ENCODE peak calls at places on chromosomes 11 and 22, in eight cellular contexts. G is MM.1S, Y is spleen, L is tibial nerve, V is neural progenitor cell, R is body of pancreas, O is tibial artery, Z is hepatocyte. F is an unnamed sample.
A peak's percentile ranks its signal among the peaks of the same experiment; 100 is the strongest.

GRCh38 chr22:19062909-19063308 is 59.3 kb downstream of the DGCR2 start:
- DNase-seq in G (no peak), Y (peak; percentile 43), L (no peak), V (no peak), R (no peak), O (no peak), Z (no peak), F (no peak)

GRCh38 chr22:43437871-43438475 is 26.2 kb downstream of the MPPED1 start:
- DNase-seq in G (no peak), Y (peak; percentile 67), L (no peak), V (no peak), R (no peak), O (no peak), Z (no peak), F (no peak)

GRCh38 chr11:104663190-104664140 is 234.8 kb downstream of the CASP12 start:
- DNase-seq in G (no peak), Y (no peak), L (no peak), V (no peak), R (no peak), O (no peak), Z (no peak), F (no peak)

GRCh38 chr22:37282385-37282677 is at the start of gene CYTH4:
- DNase-seq in G (no peak), Y (peak; percentile 98), L (no peak), V (no peak), R (peak; percentile 30), O (peak; percentile 59), Z (no peak), F (peak; percentile 62)

GRCh38 chr11:40280161-40281054 is 1179.0 kb downstream of the LRRC4C start:
- DNase-seq in G (no peak), Y (no peak), L (no peak), V (no peak), R (no peak), O (peak; percentile 44), Z (no peak), F (no peak)

GRCh38 chr11:130178441-130178971 is 18.9 kb downstream of the ST14 start:
- DNase-seq in G (peak; percentile 64), Y (no peak), L (peak; percentile 44), V (no peak), R (no peak), O (no peak), Z (no peak), F (no peak)

GRCh38 chr11:58059011-58059358 is 28.2 kb downstream of the OR6Q1 start:
- DNase-seq in G (no peak), Y (no peak), L (no peak), V (peak; percentile 56), R (peak; percentile 40), O (no peak), Z (peak; percentile 67), F (no peak)

GRCh38 chr11:134474070-134474860 is 62.2 kb upstream of the B3GAT1 start:
- DNase-seq in G (no peak), Y (no peak), L (no peak), V (no peak), R (no peak), O (no peak), Z (no peak), F (no peak)

GRCh38 chr11:86743223-86744118 is 56.9 kb upstream of the PRSS23 start:
- DNase-seq in G (no peak), Y (no peak), L (no peak), V (no peak), R (peak; percentile 46), O (peak; percentile 80), Z (peak; percentile 82), F (no peak)

GRCh38 chr11:17171342-17171741 is 36.4 kb downstream of the PIK3C2A start:
- DNase-seq in G (no peak), Y (no peak), L (no peak), V (no peak), R (no peak), O (no peak), Z (no peak), F (no peak)

GRCh38 chr11:57406337-57406904 is 16.0 kb upstream of the PRG2 start:
- DNase-seq in G (no peak), Y (no peak), L (no peak), V (no peak), R (no peak), O (peak; percentile 60), Z (no peak), F (peak; percentile 29)

GRCh38 chr22:47030881-47031627 is 268.6 kb downstream of the TBC1D22A start:
- DNase-seq in G (no peak), Y (peak; percentile 76), L (no peak), V (no peak), R (no peak), O (peak; percentile 29), Z (no peak), F (no peak)

GRCh38 chr11:111977141-111978027 is 40.2 kb downstream of the DIXDC1 start:
- DNase-seq in G (no peak), Y (peak; percentile 82), L (peak; percentile 44), V (peak; percentile 74), R (peak; percentile 67), O (peak; percentile 72), Z (peak; percentile 73), F (no peak)

GRCh38 chr22:18067548-18068341 is 10.0 kb upstream of the PEX26 start:
- DNase-seq in G (no peak), Y (peak; percentile 68), L (no peak), V (no peak), R (no peak), O (no peak), Z (no peak), F (no peak)

GRCh38 chr11:127350476-127350875 is 349.9 kb upstream of the KIRREL3 start:
- DNase-seq in G (no peak), Y (no peak), L (no peak), V (no peak), R (no peak), O (no peak), Z (no peak), F (no peak)

GRCh38 chr11:127340438-127340837 is 339.9 kb upstream of the KIRREL3 start:
- DNase-seq in G (no peak), Y (no peak), L (no peak), V (no peak), R (no peak), O (no peak), Z (no peak), F (no peak)

GRCh38 chr11:127345819-127346459 is 345.4 kb upstream of the KIRREL3 start:
- DNase-seq in G (peak; percentile 49), Y (no peak), L (no peak), V (peak; percentile 70), R (peak; percentile 21), O (no peak), Z (peak; percentile 64), F (no peak)
- TF ChIP-seq CTCF in G (peak; percentile 80), Y (peak; percentile 13), L (peak; percentile 49), V (peak; percentile 86), R (peak; percentile 51), O (peak; percentile 26), Z (peak; percentile 85), F (peak; percentile 83)

DNA sequence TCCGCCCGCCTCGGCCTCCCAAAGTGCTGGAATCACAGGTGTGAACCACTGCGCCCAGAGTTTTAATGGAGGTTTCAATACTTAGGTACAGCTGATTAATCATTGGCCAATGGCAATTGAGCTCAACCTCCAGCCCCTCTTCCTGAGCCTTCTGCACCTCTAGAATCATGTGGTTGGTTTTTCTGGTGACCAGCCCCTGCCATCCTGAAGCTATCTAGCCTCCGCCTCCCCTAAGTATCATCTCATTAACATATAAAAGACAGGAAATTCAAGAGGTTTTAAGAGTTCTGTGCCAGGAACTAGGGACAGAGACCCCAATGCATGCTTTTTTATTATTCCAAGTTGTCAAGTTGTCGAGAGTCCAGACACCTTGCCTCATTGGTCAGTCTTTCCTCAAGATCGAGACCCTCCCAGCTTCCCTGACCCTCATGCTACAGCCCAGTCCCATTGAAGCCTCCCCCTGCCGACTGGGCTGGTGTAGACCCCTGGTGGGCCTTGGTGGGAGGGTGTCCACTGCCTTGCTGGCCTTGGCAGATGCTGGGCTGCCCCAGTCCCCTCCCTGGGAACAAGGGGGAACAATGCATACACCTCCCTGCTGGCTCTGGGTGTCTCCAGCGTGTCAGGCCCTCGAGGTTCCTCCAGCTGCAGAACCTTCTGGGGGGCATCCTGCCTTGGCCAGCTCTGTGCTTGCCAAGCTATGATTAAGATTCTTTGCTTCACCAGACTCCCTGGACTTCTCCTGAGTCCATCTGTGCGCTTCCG is 148.0 kb downstream of the CTTN start:
- DNase-seq in G (no peak), Y (peak; percentile 62), L (no peak), V (no peak), R (no peak), O (no peak), Z (no peak), F (no peak)
- H3K36me3 ChIP-seq in G (no peaks in the 10 kb centered on the region), Y (no peaks in the 10 kb centered on the region), L (no peaks in the 10 kb centered on the region), V (no peaks in the 10 kb centered on the region), R (no peaks in the 10 kb centered on the region), O (no peaks in the 10 kb centered on the region), Z (no peaks in the 10 kb centered on the region), F (no peaks in the 10 kb centered on the region)

DNA sequence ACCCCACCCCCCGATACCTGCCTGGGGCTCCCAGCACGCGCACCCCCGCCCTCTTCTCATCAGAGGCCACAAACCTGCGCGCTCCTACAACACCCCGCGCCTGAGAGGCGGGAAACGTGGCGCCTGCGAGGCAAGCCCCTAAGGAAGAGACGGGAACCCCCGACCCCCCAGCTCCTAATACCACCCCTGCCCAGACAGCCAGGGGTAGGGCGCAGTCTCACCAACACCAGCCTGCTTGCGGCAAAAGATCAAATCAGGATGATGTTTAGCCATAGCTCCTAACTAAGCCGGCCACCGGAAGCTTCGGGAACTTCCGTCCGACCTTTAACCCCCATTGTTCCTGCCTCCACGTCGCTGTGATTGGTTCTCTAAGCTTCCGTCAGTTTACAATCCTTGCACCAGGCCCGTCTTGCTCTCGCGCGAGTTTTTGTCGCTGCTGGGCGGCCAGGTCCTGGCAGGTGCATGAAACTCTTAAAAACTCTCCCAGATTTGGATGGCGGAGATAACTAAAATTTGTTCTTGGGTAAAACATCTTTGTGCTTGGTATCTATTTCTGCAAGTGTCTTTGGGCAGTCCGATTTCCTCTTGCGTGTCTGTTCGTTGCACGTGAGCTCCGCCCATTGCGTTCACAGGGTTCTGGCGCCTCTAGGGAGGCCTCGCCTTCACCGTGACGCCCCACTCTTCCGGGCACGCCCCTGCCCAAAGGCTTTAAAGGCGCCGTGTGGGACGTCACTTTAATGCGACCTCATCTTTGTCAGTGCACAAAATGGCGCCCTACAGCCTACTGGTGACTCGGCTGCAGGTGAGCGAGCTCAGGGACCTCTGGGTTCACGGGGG is at the start of the genes ACO2 and PHF5A:
- DNase-seq in G (peak; percentile 98), Y (peak; percentile 98), L (peak; percentile 96), V (peak; percentile 99), R (peak; percentile 97), O (peak; percentile 97), Z (peak; percentile 98), F (peak; percentile 94)
- H3K4me3 ChIP-seq in G (peak within 1 kb of the TSS; percentile 96), Y (peak within 1 kb of the TSS; percentile 99), L (peak within 1 kb of the TSS; percentile 88), V (peak within 1 kb of the TSS; percentile 96), R (peak within 1 kb of the TSS; percentile 90), O (peak within 1 kb of the TSS; percentile 93), Z (peak within 1 kb of the TSS; percentile 63), F (peak within 1 kb of the TSS; percentile 91)

DNA sequence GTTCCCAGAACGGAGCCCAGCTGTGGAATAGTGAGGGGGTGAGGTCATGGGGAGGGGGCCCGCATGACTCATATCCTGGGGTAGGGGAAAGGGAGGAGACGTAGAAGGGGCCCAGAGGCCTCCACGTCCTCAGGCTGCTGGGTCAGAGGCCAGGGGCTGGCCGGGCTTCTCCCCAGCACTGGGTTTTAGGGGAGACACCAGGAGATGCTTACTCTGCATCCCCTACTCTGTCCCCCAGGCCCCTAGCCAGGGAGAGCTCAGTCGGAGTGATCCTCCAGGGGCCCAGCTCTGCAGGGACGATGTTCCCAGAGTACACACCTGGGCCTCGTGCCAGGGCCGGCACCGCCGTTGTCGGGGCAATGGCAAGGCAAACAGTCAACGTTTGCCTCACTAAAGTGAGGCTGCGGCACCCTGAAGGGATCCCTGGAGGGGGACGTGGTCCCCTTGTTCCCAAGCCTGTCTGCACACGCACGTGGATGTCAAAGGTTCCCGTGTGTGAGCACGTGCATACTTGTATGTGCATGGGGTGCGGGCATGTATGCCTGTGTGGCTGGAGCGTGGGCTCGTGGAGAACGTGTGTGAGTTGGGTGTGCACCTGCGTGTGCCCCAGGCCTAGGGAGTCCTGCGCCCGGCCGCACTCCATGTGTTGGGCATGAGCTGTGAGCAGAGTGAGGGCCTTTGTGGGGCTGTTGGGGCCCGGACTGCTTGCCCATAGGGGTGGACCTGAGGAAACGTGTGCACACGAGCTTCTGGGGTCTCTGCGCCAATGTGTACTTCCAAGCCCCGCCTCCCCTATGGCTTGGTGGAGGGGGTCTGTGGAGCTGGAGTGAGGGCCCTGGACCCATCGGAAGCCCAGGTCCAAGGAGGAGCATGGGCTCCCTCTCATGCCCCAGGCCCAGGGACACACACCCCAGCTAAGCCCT is 14.2 kb downstream of the PRR33 start:
- DNase-seq in G (no peak), Y (peak; percentile 79), L (peak; percentile 19), V (no peak), R (peak; percentile 70), O (peak; percentile 53), Z (peak; percentile 61), F (no peak)
- TF ChIP-seq CTCF in G (no peak), Y (no peak), L (no peak), V (no peak), R (no peak), O (no peak), Z (no peak), F (no peak)